ENCODE peak calls at places on chromosomes 13 and 19, in seven cellular contexts. R is psoas muscle; G is cardiac muscle cell; Y is AG10803; W is CD8-positive, alpha-beta T cell; L is AG09309; E is lower leg skin. K is an unnamed sample.

GRCh38 chr19:10805075-10805757 is 30.8 kb downstream of the TMED1 start:
- DNase-seq in G (no peak), Y (no peak), R (no peak), W (no peak), L (no peak), E (no peak), K (no peak)

GRCh38 chr19:39499082-39499642 is 415 bp downstream of the DLL3 start:
- DNase-seq in R (no peak), G (peak; percentile 23), W (no peak), Y (no peak), E (no peak), L (no peak), K (no peak)

GRCh38 chr13:24353736-24354135 is 44.4 kb downstream of the C1QTNF9 start:
- DNase-seq in Y (no peak), W (no peak), E (no peak), R (no peak), G (no peak), L (no peak), K (no peak)

GRCh38 chr13:33262554-33262953 is 23.0 kb downstream of the STARD13 start:
- DNase-seq in R (no peak), Y (no peak), G (no peak), W (no peak), L (no peak), E (no peak), K (no peak)

GRCh38 chr19:8504171-8504570 is 1.7 kb upstream of the PRAM1 start:
- DNase-seq in R (no peak), E (no peak), G (no peak), L (no peak), W (no peak), Y (no peak), K (no peak)

GRCh38 chr13:52815330-52815729 is 33.1 kb downstream of the PCDH8 start:
- DNase-seq in L (no peak), E (no peak), R (no peak), Y (no peak), W (no peak), G (no peak), K (no peak)

GRCh38 chr19:14502334-14503092 is 6.6 kb upstream of the GIPC1 start:
- DNase-seq in W (no peak), Y (peak; percentile 63), L (no peak), E (no peak), G (peak; percentile 64), R (no peak), K (no peak)

GRCh38 chr13:111897846-111898215 is 169.1 kb upstream of the SOX1 start:
- DNase-seq in G (no peak), W (peak; percentile 37), Y (no peak), L (no peak), R (no peak), E (no peak), K (no peak)

GRCh38 chr13:106490887-106491321 is 44.6 kb downstream of the EFNB2 start:
- DNase-seq in W (no peak), L (no peak), E (no peak), G (no peak), Y (no peak), R (no peak), K (no peak)

GRCh38 chr13:94914829-94915228 is 202.5 kb upstream of the SOX21 start:
- DNase-seq in G (no peak), R (no peak), Y (no peak), L (no peak), W (no peak), E (no peak), K (no peak)

GRCh38 chr19:27972291-27973040 is 1240.5 kb downstream of the UQCRFS1 start:
- DNase-seq in L (no peak), E (no peak), Y (peak; percentile 74), G (peak; percentile 38), R (no peak), W (no peak), K (no peak)

GRCh38 chr19:5963855-5964254 is 14.1 kb downstream of the RANBP3 start:
- DNase-seq in L (no peak), G (no peak), E (no peak), Y (no peak), W (no peak), R (no peak), K (no peak)

GRCh38 chr19:5967571-5967970 is 10.4 kb downstream of the RANBP3 start:
- DNase-seq in R (no peak), L (no peak), G (no peak), E (no peak), Y (no peak), W (no peak), K (no peak)

GRCh38 chr19:5966941-5967340 is 11.0 kb downstream of the RANBP3 start:
- DNase-seq in W (no peak), Y (no peak), L (no peak), R (no peak), E (no peak), G (no peak), K (no peak)

GRCh38 chr19:5966215-5966614 is 11.7 kb downstream of the RANBP3 start:
- DNase-seq in R (no peak), W (no peak), Y (peak; percentile 85), G (peak; percentile 91), E (no peak), L (no peak), K (no peak)

DNA sequence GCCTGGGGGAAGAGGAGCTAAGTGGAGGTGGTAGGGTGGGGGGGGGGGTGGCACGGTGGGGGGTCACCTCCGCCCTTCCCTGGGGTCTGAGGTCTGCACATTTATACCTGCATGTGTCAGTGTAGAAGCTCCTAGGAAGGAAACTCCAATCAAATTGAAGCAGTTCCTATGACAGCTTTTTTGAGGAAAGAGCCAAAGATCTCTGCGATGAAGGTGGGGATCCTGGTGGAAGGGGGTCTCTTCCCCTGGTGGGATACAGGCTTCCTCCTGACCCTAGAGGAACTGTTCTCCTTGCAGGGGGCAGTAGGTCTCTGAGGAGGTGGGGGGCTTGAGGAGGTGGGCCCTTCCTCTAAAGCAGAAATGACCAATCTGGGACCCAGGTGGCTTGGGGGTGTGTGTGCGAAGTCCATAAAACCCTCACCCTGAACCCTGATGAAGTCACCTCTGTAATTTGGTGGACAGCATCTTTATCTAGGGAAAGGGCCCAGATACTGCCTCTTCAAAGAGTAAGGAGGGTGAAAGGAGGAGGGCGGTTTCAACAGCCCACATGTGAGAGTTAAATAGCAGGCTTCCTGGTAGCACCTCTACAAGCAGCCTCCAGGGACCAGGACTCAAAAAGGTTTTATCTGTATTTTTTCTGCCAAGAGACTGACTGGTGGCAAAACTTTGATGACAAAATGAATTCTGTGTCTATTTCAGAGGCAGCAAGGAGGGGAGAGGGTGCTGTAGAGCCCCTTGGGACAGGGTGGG is 12.9 kb downstream of the RANBP3 start:
- DNase-seq in E (no peak), W (no peak), Y (no peak), L (no peak), G (no peak), R (no peak), K (no peak)
- TF ChIP-seq CTCF in E (no peak), W (no peak), Y (no peak), L (no peak), G (no peak), R (no peak), K (no peak)

DNA sequence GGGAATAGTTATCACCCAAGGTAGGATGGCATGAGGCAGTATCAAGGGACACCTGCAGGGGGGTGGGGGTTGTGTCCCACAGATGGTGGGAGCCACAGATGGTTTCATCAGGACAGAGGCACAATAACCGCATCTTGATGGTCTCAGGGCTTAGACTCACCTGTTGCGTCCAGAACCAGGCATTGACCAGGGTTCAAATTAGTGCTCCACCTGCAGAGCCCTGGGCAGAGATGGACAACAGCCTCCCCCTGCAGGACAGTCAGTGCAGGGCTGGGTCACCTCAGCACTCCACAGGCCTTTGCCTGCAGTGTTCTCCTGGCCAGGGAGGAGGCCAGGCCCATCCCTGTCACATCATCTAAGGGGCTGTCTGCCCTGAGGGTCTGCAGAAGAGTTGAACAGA is 14.5 kb upstream of the CEACAM1 start:
- DNase-seq in R (no peak), G (no peak), E (no peak), L (no peak), W (no peak), Y (no peak), K (no peak)
- TF ChIP-seq CTCF in R (no peak), G (no peak), E (no peak), L (no peak), W (no peak), Y (no peak), K (no peak)

GRCh38 chr19:13241321-13242104 is 91.3 kb downstream of the IER2 start:
- DNase-seq in L (no peak), W (peak; percentile 49), E (no peak), Y (no peak), G (no peak), R (no peak), K (no peak)
- TF ChIP-seq CTCF in L (no peak), W (no peak), E (no peak), Y (peak; percentile 14), G (no peak), R (no peak), K (no peak)

GRCh38 chr13:73058741-73059459 is at the start of gene KLF5:
- DNase-seq in Y (peak; percentile 90), L (peak; percentile 77), G (peak; percentile 96), W (peak; percentile 94), E (peak; percentile 97), R (peak; percentile 97), K (peak; percentile 93)

GRCh38 chr13:73060251-73061160 is 1.7 kb downstream of the KLF5 start:
- DNase-seq in Y (peak; percentile 79), E (no peak), W (no peak), R (peak; percentile 33), G (peak; percentile 75), L (peak; percentile 53), K (no peak)

GRCh38 chr13:73061478-73062275 is 2.9 kb downstream of the KLF5 start:
- DNase-seq in G (no peak), R (no peak), Y (peak; percentile 13), W (no peak), L (no peak), E (no peak), K (no peak)

GRCh38 chr13:73058432-73058740 is 419 bp upstream of the KLF5 start:
- DNase-seq in R (no peak), L (no peak), W (no peak), G (no peak), Y (no peak), E (no peak), K (no peak)

GRCh38 chr13:73059460-73060250 is 850 bp downstream of the KLF5 start:
- DNase-seq in G (no peak), E (no peak), L (no peak), W (peak; percentile 67), R (peak; percentile 58), Y (peak; percentile 15), K (peak; percentile 66)
- TF ChIP-seq CTCF in G (no peak), E (no peak), L (peak; percentile 10), W (no peak), R (peak; percentile 22), Y (no peak), K (no peak)

GRCh38 chr13:83508905-83509304 is 373.4 kb downstream of the SLITRK1 start:
- DNase-seq in E (no peak), W (no peak), G (peak; percentile 4), R (no peak), L (no peak), Y (no peak), K (no peak)

GRCh38 chr13:83499286-83499685 is 383.0 kb downstream of the SLITRK1 start:
- DNase-seq in L (no peak), W (no peak), E (no peak), R (no peak), G (no peak), Y (no peak), K (no peak)

GRCh38 chr13:83498486-83499190 is 383.6 kb downstream of the SLITRK1 start:
- DNase-seq in Y (peak; percentile 1), G (peak; percentile 21), E (no peak), R (no peak), L (peak; percentile 64), W (no peak), K (no peak)

GRCh38 chr13:83498045-83498444 is 384.2 kb downstream of the SLITRK1 start:
- DNase-seq in E (no peak), G (no peak), R (no peak), W (no peak), Y (no peak), L (no peak), K (no peak)

GRCh38 chr13:83503424-83503823 is 378.9 kb downstream of the SLITRK1 start:
- DNase-seq in Y (peak; percentile 35), G (peak; percentile 15), W (no peak), L (no peak), R (no peak), E (no peak), K (no peak)
- TF ChIP-seq CTCF in Y (no peak), G (no peak), W (no peak), L (no peak), R (no peak), E (no peak), K (no peak)

K was measured in ascending aorta.